ENCODE peak calls at places on chromosomes 13 and 19, in six cellular contexts. X is H1, H is HepG2, N is GM12891, G is K562, B is GM12878. D is an unnamed sample.

GRCh38 chr19:31312004-31312403 is 37.2 kb downstream of the TSHZ3 start:
- DNase-seq in X (no peak), G (no peak), H (no peak), B (no peak), N (no peak), D (no peak)

GRCh38 chr13:102291587-102292218 is 110.1 kb downstream of the FGF14 start:
- DNase-seq in X (no peak), B (no peak), H (no peak), G (no peak), N (no peak), D (no peak)

GRCh38 chr19:41376998-41377365 is 649 bp downstream of the TMEM91 start:
- DNase-seq in X (no peak), B (no peak), G (no peak), H (no peak), N (no peak), D (no peak)

GRCh38 chr19:17554968-17555479 is 425 bp upstream of the COLGALT1 start:
- DNase-seq in N (no peak), G (no peak), X (no peak), H (no peak), B (no peak), D (no peak)

GRCh38 chr13:110123041-110123809 is 183.7 kb downstream of the COL4A1 start:
- DNase-seq in N (no peak), H (no peak), B (no peak), X (no peak), G (no peak), D (no peak)

GRCh38 chr19:1068111-1069001 is 1.4 kb downstream of the ARHGAP45 start:
- DNase-seq in X (no peak), G (no peak), H (no peak), B (no peak), N (no peak), D (no peak)

GRCh38 chr19:48819366-48819816 is 8.6 kb upstream of the BCAT2 start:
- DNase-seq in G (no peak), H (no peak), N (no peak), X (no peak), B (no peak), D (no peak)

GRCh38 chr19:17294051-17294891 is 9.0 kb downstream of the ABHD8 start:
- DNase-seq in X (no peak), H (no peak), N (peak), B (no peak), G (peak), D (peak)

GRCh38 chr19:2371656-2372055 is 11.6 kb downstream of the TMPRSS9 start:
- DNase-seq in G (no peak), B (no peak), H (no peak), X (no peak), N (no peak), D (no peak)

GRCh38 chr13:21675095-21676007 is 4.5 kb downstream of the FGF9 start:
- DNase-seq in N (no peak), X (no peak), H (no peak), G (no peak), B (no peak), D (peak)

GRCh38 chr13:33884506-33885221 is 66.7 kb downstream of the RFC3 start:
- DNase-seq in G (no peak), N (no peak), X (no peak), B (no peak), H (peak), D (no peak)
- TF ChIP-seq POLR2A in G (no peak), N (no peak), X (no peak), B (no peak), H (no peak), D (no peak)

GRCh38 chr19:19461671-19462622 is 53.4 kb downstream of the TSSK6 start:
- DNase-seq in X (peak), G (peak), N (no peak), B (no peak), H (peak), D (no peak)
- TF ChIP-seq TAF1 in X (peak), G (no peak), N (no peak), B (no peak), H (no peak), D (no peak)

GRCh38 chr19:34363930-34364329 is 1.1 kb upstream of the GPI start:
- DNase-seq in N (no peak), X (no peak), G (no peak), H (no peak), B (no peak), D (no peak)

GRCh38 chr19:34363094-34363493 is 1.9 kb upstream of the GPI start:
- DNase-seq in N (no peak), H (peak), G (no peak), B (no peak), X (no peak), D (no peak)

GRCh38 chr19:34364462-34364829 is 550 bp upstream of the GPI start:
- DNase-seq in B (no peak), X (no peak), G (no peak), H (no peak), N (no peak), D (no peak)

GRCh38 chr19:34365463-34366401 is 736 bp downstream of the GPI start:
- DNase-seq in X (no peak), N (peak), G (peak), H (no peak), B (no peak), D (peak)

DNA sequence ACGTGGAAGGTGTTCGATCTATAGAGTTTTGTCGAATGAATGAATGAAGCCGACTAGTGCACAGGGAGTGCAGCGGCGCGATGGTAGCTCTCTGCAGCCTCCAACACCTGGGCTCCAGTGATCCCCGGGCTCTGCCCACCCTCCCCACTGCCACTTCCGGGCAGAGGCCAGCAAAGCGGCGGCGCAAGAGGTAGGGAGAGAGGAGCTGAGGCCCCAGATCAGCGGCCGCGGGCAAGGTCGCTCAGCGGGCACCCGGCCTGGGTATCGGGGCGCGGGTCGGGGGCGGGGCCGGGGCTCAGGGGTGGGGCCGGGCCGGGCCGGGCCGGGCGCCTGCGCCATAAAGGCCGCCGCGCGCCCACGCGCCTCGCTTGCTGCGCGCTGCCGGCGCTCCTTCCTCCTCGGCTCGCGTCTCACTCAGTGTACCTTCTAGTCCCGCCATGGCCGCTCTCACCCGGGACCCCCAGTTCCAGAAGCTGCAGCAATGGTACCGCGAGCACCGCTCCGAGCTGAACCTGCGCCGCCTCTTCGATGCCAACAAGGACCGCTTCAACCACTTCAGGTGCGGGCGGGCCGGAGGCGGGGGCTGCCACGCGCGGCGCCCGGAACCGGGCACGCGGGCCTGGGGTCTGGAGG is at the start of gene GPI:
- DNase-seq in B (no peak), H (peak), N (peak), X (peak), G (peak), D (peak)
- TF ChIP-seq POLR2A in B (peak), H (peak), N (peak), X (peak), G (peak), D (peak)

GRCh38 chr19:50362656-50363424 is 2.6 kb downstream of the NAPSA start:
- DNase-seq in B (no peak), N (no peak), H (no peak), G (peak), X (no peak), D (no peak)
- TF ChIP-seq TAF1 in B (no peak), N (no peak), H (no peak), G (no peak), X (no peak), D (no peak)

DNA sequence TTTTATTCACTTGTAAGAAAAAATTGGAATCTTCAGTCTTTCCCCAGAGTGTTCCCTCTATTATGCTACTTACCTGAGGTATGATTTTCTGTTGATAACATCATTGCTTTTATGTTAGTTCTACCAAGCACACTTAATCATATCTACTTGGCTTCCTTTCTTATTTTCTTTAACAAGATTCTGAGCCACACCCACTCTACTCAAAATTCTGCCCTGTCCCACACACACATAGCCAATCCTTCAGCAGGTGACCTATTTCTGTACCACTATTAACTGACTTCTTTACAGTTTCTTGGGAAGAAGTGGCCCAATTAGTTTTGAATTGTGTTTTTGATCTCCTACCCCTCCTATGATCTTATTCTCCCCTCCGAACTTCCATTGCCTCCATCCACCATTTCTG is 215.7 kb downstream of the PCDH9 start:
- DNase-seq in X (no peak), G (no peak), N (no peak), H (no peak), B (no peak), D (no peak)
- TF ChIP-seq POLR2A in X (no peak), G (no peak), N (no peak), H (no peak), B (no peak), D (no peak)

DNA sequence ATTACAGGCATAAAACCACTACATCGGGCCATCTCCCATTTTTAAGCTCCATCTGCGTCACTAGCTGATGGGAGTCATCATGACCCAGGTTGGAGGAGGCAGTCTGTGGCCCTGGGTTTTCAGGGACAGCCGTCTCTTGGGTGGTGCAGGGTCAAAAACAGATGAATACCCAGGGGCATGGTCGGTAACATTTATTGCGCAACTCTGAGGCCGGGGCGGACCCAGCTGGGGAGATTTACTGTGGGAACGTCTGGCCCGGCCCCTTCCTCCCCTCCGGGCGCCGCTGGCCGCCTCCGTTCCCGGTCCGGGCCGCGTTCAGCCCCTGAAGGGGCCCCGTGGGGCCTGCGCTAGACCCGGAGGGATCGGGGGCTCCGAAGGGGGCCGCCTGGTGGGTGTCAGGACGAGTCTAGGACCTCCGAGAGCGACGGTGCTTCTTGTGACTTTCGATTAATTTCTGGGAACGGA is 1.3 kb upstream of the RGL3 start:
- DNase-seq in B (no peak), H (no peak), X (no peak), G (peak), N (no peak), D (no peak)
- TF ChIP-seq TAF1 in B (no peak), H (no peak), X (no peak), G (no peak), N (no peak), D (no peak)

D was measured in GM12892.